ENCODE peak calls at places on chromosomes 3 and 15, in six cellular contexts. V is GM12878, X is HL-60, M is H1, C is SK-N-SH, R is HepG2. N is an unnamed sample.
A peak's percentile ranks its signal among the peaks of the same experiment; 100 is the strongest.

GRCh38 chr15:39719109-39719508 is 63.5 kb downstream of the FSIP1 start:
- DNase-seq in M (no peak), V (no peak), R (no peak), X (no peak), C (peak; percentile 11), N (no peak)

GRCh38 chr3:154819491-154819890 is 260.6 kb upstream of the MME start:
- DNase-seq in R (no peak), X (no peak), C (no peak), M (no peak), V (no peak), N (no peak)

GRCh38 chr3:123372789-123373534 is 75.9 kb downstream of the ADCY5 start:
- DNase-seq in C (no peak), M (no peak), V (no peak), R (no peak), X (no peak), N (no peak)

GRCh38 chr3:191531434-191531833 is 70.5 kb downstream of the PYDC2 start:
- DNase-seq in R (no peak), V (no peak), M (no peak), C (no peak), X (no peak), N (no peak)

GRCh38 chr3:49399467-49399866 is 12.3 kb downstream of the RHOA start:
- DNase-seq in X (no peak), V (no peak), R (no peak), M (no peak), C (no peak), N (no peak)

GRCh38 chr15:33994005-33994615 is 25.8 kb downstream of the CHRM5 start:
- DNase-seq in M (peak; percentile 60), R (peak; percentile 45), C (no peak), X (no peak), V (no peak), N (no peak)

GRCh38 chr3:101722394-101723173 is 1.8 kb upstream of the CEP97 start:
- DNase-seq in R (no peak), M (no peak), V (peak; percentile 78), C (no peak), X (peak; percentile 33), N (no peak)

GRCh38 chr3:12944413-12944812 is 103.0 kb upstream of the RPL32 start:
- DNase-seq in V (no peak), X (no peak), M (no peak), C (no peak), R (no peak), N (no peak)

GRCh38 chr3:48851407-48851806 is 3.7 kb upstream of the PRKAR2A start:
- DNase-seq in C (peak; percentile 76), R (no peak), M (no peak), X (no peak), V (no peak), N (no peak)

GRCh38 chr15:45522931-45523331 is 376 bp upstream of the SLC30A4 start:
- DNase-seq in M (no peak), C (no peak), V (no peak), R (no peak), X (no peak), N (no peak)

GRCh38 chr3:190384241-190384863 is 3.6 kb upstream of the CLDN16 start:
- DNase-seq in X (peak; percentile 24), C (no peak), V (peak; percentile 19), M (no peak), R (peak; percentile 83), N (no peak)

GRCh38 chr15:70479785-70480184 is 283.6 kb downstream of the UACA start:
- DNase-seq in C (no peak), M (no peak), R (no peak), V (no peak), X (no peak), N (no peak)

DNA sequence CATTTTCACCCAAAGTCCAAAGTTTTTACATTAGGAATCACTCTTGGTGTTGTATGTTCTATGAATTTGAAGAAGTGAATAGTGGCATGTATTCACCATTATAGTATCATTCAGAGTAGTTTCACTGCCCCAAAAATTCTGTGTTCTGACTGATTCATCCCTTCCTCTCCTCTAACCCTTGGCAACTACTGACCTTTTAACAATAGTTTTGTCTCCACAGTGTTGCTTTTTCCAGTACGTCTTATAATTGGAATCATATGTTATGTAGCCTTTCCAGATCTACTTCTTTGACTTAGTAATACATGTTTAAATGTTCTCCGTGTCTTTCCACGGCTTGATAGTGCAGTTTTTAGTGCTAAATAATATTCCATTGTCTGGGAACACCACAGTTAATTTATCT is 379.0 kb upstream of the SGO1 start:
- DNase-seq in X (no peak), M (no peak), V (no peak), R (no peak), C (no peak), N (no peak)
- TF ChIP-seq GABPA in X (no peak), M (no peak), V (no peak), R (no peak), C (no peak), N (no peak)

DNA sequence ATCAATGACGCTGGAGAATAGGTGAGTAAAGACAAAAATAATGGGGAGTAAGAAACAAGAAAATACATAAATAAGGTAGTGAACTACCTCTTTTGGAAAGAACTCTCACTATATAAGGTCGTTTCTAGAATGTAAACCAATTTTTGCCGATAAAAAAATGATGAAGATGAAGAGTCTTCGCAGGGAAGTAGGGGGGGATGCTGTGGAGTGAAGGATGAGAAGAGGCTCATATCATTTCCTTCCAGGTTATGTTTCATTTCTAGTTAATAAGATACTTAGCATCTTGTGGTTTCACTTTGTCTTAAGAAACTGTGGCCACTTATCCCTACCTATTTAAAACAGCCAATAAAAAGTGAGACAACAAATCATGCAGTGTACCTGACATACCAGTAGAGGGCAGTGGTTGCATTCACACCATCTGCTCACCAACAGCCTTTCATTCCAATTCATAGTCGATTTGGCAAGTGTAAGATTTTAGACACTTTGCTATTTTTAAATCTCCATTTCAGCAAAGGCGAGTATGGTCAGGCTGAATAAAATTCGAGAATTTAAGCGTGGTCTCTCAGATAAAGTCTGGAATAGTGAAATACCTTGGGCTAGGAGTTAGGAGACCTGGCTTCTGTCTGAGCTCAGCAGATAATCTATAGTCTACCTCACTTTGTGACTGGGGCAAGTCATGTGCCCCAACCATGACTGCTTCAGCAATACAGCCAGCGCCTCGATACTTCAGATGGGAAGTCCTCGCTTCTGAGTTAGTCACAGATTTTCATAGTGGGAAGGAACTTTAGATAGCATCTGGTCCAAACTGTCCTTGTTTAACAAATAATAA is 28.9 kb upstream of the ICE2 start:
- DNase-seq in R (peak; percentile 43), V (peak; percentile 83), M (peak; percentile 54), C (peak; percentile 60), X (no peak), N (peak; percentile 55)
- TF ChIP-seq GABPA in R (no peak), V (no peak), M (no peak), C (no peak), X (no peak), N (no peak)

GRCh38 chr15:63597033-63597790 is at the start of gene FBXL22:
- DNase-seq in V (no peak), C (no peak), X (no peak), M (no peak), R (no peak), N (no peak)

GRCh38 chr15:63596666-63597032 is 538 bp upstream of the FBXL22 start:
- DNase-seq in V (no peak), R (peak; percentile 16), M (no peak), X (no peak), C (no peak), N (no peak)

GRCh38 chr15:63595688-63596087 is 1.5 kb upstream of the FBXL22 start:
- DNase-seq in V (no peak), R (no peak), X (no peak), C (no peak), M (no peak), N (no peak)

GRCh38 chr15:63595066-63595465 is 2.1 kb upstream of the FBXL22 start:
- DNase-seq in M (no peak), X (no peak), R (no peak), V (no peak), C (no peak), N (no peak)

DNA sequence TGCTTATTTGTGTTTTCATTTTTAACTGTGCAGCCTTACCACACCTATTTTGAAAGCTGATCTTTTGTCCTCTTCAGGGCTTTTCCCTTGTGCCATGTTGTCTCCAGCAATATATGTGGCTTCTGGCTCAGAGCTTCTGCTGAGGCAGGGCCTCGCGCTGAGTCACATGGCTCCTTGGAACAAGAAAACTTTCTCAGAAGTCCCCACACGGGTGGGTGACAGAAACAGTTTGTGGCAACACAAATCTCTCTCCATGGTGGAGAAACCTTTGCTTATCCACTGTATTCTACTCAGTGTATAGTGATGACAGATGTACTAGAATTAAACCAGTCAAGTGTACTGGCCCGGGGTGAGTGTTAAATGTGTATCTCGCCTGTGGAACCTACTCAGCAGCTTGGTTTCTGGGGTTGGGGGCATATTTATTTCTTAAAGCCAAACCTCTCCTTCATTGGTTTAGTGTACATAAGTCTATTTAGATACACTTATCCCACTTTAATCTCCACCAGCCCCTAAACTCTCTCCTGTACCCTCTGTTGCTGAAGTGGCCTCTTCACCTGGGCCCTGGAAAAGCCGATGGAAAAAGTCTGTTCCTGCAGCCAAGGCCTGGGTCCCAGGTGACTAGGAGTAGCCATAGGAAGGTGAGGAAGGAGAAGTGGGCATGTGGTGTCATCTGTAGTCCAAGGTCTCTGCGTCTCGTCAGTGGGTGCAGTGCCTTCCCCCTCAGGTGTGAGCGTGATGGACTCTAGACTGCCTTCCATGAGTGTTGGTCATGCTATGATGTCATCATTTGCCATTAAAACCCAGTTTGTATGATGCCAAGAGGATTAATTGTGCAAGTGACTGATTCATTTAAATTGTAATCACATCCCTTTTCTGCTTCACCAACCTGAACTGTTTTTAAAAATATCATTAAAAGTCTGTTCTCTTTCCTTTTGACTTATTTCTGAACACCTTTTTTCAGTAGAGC is 3.2 kb upstream of the FBXL22 start:
- DNase-seq in C (no peak), M (no peak), R (no peak), X (no peak), V (no peak), N (peak; percentile 21)
- TF ChIP-seq GABPA in C (no peak), M (no peak), R (no peak), X (no peak), V (no peak), N (no peak)

GRCh38 chr15:67144609-67145306 is 79.4 kb downstream of the SMAD3 start:
- DNase-seq in X (peak; percentile 64), R (no peak), C (no peak), M (no peak), V (no peak), N (no peak)
- TF ChIP-seq GABPA in X (no peak), R (no peak), C (no peak), M (no peak), V (no peak), N (no peak)

GRCh38 chr15:77596821-77597803 is 35.6 kb downstream of the LINGO1 start:
- DNase-seq in M (no peak), X (no peak), V (no peak), C (no peak), R (no peak), N (no peak)

GRCh38 chr15:77595231-77595630 is 37.5 kb downstream of the LINGO1 start:
- DNase-seq in M (no peak), V (no peak), C (no peak), X (no peak), R (no peak), N (no peak)

GRCh38 chr15:77599357-77599756 is 33.4 kb downstream of the LINGO1 start:
- DNase-seq in C (no peak), M (no peak), X (no peak), V (no peak), R (no peak), N (no peak)

GRCh38 chr15:77599899-77600298 is 32.8 kb downstream of the LINGO1 start:
- DNase-seq in V (no peak), M (no peak), X (peak; percentile 14), R (peak; percentile 20), C (peak; percentile 68), N (peak; percentile 97)

GRCh38 chr15:77597804-77598453 is 34.8 kb downstream of the LINGO1 start:
- DNase-seq in R (no peak), X (no peak), C (no peak), M (no peak), V (no peak), N (no peak)
- TF ChIP-seq GABPA in R (no peak), X (no peak), C (no peak), M (no peak), V (no peak), N (no peak)